ENCODE peak calls at places on chromosomes 16 and 17, in four cellular contexts. I is hepatic stellate cell; M is GM23338; V is effector CD8-positive, alpha-beta T cell. E is an unnamed sample.

GRCh38 chr17:45848405-45848804 is 3.7 kb downstream of the SPPL2C start:
- DNase-seq in I (no peak), V (no peak), M (peak; percentile 41), E (no peak)

GRCh38 chr17:33871720-33872535 is 383.2 kb upstream of the CCL2 start:
- DNase-seq in V (no peak), I (no peak), M (no peak), E (peak; percentile 49)

GRCh38 chr17:73100363-73100762 is 7.9 kb upstream of the SLC39A11 start:
- DNase-seq in V (no peak), M (no peak), I (no peak), E (no peak)

GRCh38 chr17:349666-350065 is 2.9 kb downstream of the RPH3AL start:
- DNase-seq in V (no peak), M (no peak), I (no peak), E (no peak)

GRCh38 chr16:74936902-74937560 is 47.9 kb downstream of the WDR59 start:
- DNase-seq in V (no peak), M (no peak), I (peak; percentile 87), E (no peak)

GRCh38 chr17:55285340-55286301 is 20.9 kb downstream of the HLF start:
- DNase-seq in V (no peak), I (no peak), M (no peak), E (peak; percentile 57)

GRCh38 chr17:38451840-38452529 is 23.7 kb downstream of the ARHGAP23 start:
- DNase-seq in V (no peak), M (peak; percentile 95), I (peak; percentile 97), E (no peak)

GRCh38 chr17:82918508-82918907 is 78.7 kb upstream of the ZNF750 start:
- DNase-seq in M (no peak), V (no peak), I (no peak), E (no peak)

GRCh38 chr17:9018731-9019130 is 2.6 kb upstream of the NTN1 start:
- DNase-seq in V (no peak), I (no peak), M (no peak), E (no peak)

GRCh38 chr17:75843577-75844529 is at the start of gene UNC13D:
- DNase-seq in V (peak; percentile 47), I (no peak), M (no peak), E (peak; percentile 7)

GRCh38 chr16:3669067-3669466 is 14.6 kb downstream of the DNASE1 start:
- DNase-seq in I (no peak), M (no peak), V (no peak), E (no peak)

GRCh38 chr17:15490634-15491261 is 23.3 kb upstream of the CDRT4 start:
- DNase-seq in I (peak; percentile 71), V (no peak), M (peak; percentile 85), E (peak; percentile 18)

GRCh38 chr17:71970312-71970711 is 150.5 kb upstream of the SOX9 start:
- DNase-seq in I (no peak), V (no peak), M (no peak), E (no peak)